ENCODE peak calls at places on chromosomes 7 and 10, in eight cellular contexts. One of them, this sample, is unnamed.

GRCh38 chr10:72333111-72334012 is 21.4 kb downstream of the DNAJB12 start:
- DNase-seq in HCT116: no peak
- DNase-seq in GM12878: no peak
- DNase-seq in HepG2: no peak
- DNase-seq in HL-60: no peak
- DNase-seq in GM23338: no peak
- DNase-seq in K562: no peak
- DNase-seq in SK-N-SH: no peak
- DNase-seq in this sample: no peak

GRCh38 chr10:110840923-110841428 is 30.8 kb upstream of the PDCD4 start:
- DNase-seq in HL-60: no peak
- DNase-seq in GM23338: no peak
- DNase-seq in GM12878: no peak
- DNase-seq in K562: no peak
- DNase-seq in HepG2: no peak
- DNase-seq in HCT116: no peak
- DNase-seq in SK-N-SH: no peak
- DNase-seq in this sample: no peak

GRCh38 chr7:101972627-101973026 is 155.2 kb downstream of the CUX1 start:
- DNase-seq in GM23338: no peak
- DNase-seq in GM12878: no peak
- DNase-seq in HepG2: no peak
- DNase-seq in SK-N-SH: no peak
- DNase-seq in HCT116: no peak
- DNase-seq in HL-60: no peak
- DNase-seq in K562: no peak
- DNase-seq in this sample: no peak

GRCh38 chr10:96578022-96578421 is 8.8 kb downstream of the TM9SF3 start:
- DNase-seq in HL-60: no peak
- DNase-seq in SK-N-SH: no peak
- DNase-seq in HepG2: no peak
- DNase-seq in HCT116: no peak
- DNase-seq in K562: no peak
- DNase-seq in GM12878: no peak
- DNase-seq in GM23338: no peak
- DNase-seq in this sample: no peak

GRCh38 chr7:47669178-47669878 is 87.4 kb upstream of the TNS3 start:
- DNase-seq in K562: peak
- DNase-seq in HL-60: peak
- DNase-seq in SK-N-SH: no peak
- DNase-seq in HCT116: no peak
- DNase-seq in HepG2: peak
- DNase-seq in GM23338: no peak
- DNase-seq in GM12878: peak
- DNase-seq in this sample: no peak

GRCh38 chr7:37287093-37287492 is 161.6 kb downstream of the ELMO1 start:
- DNase-seq in HL-60: no peak
- DNase-seq in HCT116: no peak
- DNase-seq in HepG2: no peak
- DNase-seq in GM12878: no peak
- DNase-seq in GM23338: no peak
- DNase-seq in K562: no peak
- DNase-seq in SK-N-SH: peak
- DNase-seq in this sample: no peak

GRCh38 chr7:55534262-55534915 is 37.9 kb downstream of the VOPP1 start:
- DNase-seq in HCT116: no peak
- DNase-seq in GM12878: peak
- DNase-seq in GM23338: no peak
- DNase-seq in HepG2: peak
- DNase-seq in HL-60: peak
- DNase-seq in K562: no peak
- DNase-seq in SK-N-SH: no peak
- DNase-seq in this sample: no peak

GRCh38 chr7:128103498-128104108 is 72.4 kb upstream of the LRRC4 start:
- DNase-seq in GM12878: no peak
- DNase-seq in HepG2: peak
- DNase-seq in SK-N-SH: peak
- DNase-seq in HL-60: peak
- DNase-seq in HCT116: no peak
- DNase-seq in K562: no peak
- DNase-seq in GM23338: peak
- DNase-seq in this sample: no peak

GRCh38 chr7:104096683-104097082 is 107.2 kb upstream of the RELN start:
- DNase-seq in GM23338: peak
- DNase-seq in HepG2: peak
- DNase-seq in K562: peak
- DNase-seq in SK-N-SH: no peak
- DNase-seq in GM12878: no peak
- DNase-seq in HCT116: peak
- DNase-seq in HL-60: no peak
- DNase-seq in this sample: no peak

GRCh38 chr10:15719899-15720634 is at the start of gene ITGA8:
- DNase-seq in HCT116: no peak
- DNase-seq in SK-N-SH: peak
- DNase-seq in HepG2: no peak
- DNase-seq in GM23338: peak
- DNase-seq in HL-60: no peak
- DNase-seq in GM12878: no peak
- DNase-seq in K562: no peak
- DNase-seq in this sample: no peak

GRCh38 chr10:30432631-30433285 is 1.2 kb upstream of the MAP3K8 start:
- DNase-seq in SK-N-SH: no peak
- DNase-seq in GM12878: no peak
- DNase-seq in HepG2: no peak
- DNase-seq in HL-60: no peak
- DNase-seq in GM23338: peak
- DNase-seq in K562: peak
- DNase-seq in HCT116: peak
- DNase-seq in this sample: no peak

GRCh38 chr10:118926018-118926417 is 103.5 kb upstream of the NANOS1 start:
- DNase-seq in K562: no peak
- DNase-seq in HCT116: no peak
- DNase-seq in HepG2: no peak
- DNase-seq in SK-N-SH: no peak
- DNase-seq in GM23338: no peak
- DNase-seq in HL-60: no peak
- DNase-seq in GM12878: no peak
- DNase-seq in this sample: no peak

GRCh38 chr10:129865413-129865812 is 98.7 kb downstream of the EBF3 start:
- DNase-seq in SK-N-SH: no peak
- DNase-seq in HCT116: no peak
- DNase-seq in GM12878: no peak
- DNase-seq in HepG2: no peak
- DNase-seq in GM23338: no peak
- DNase-seq in HL-60: no peak
- DNase-seq in K562: no peak
- DNase-seq in this sample: no peak

DNA sequence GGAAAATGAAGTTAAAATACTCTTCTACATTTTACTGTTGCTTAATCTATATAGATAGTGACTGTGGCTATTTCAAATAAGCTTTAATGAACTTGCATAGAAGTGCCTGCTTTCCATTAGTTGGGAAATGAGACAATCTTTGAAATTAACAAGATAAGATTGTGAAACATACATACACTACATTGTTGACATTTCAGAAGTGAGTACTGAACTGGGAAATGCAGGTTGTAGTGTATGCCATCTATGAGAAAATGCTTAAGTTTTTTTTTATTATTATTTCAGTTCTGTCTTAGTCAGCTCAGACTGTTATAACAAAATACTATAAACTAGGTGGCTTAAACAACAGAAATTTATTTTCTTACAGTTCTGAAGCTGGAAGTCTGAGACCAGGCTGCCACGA is 49.6 kb upstream of the CSTF2T start:
- DNase-seq in GM12878: no peak
- DNase-seq in GM23338: no peak
- DNase-seq in SK-N-SH: no peak
- DNase-seq in HepG2: no peak
- DNase-seq in HL-60: no peak
- DNase-seq in K562: no peak
- DNase-seq in HCT116: no peak
- DNase-seq in this sample: no peak
- TF ChIP-seq CTCF in GM12878: no peak
- TF ChIP-seq CTCF in GM23338: no peak
- TF ChIP-seq CTCF in SK-N-SH: no peak
- TF ChIP-seq CTCF in HepG2: no peak
- TF ChIP-seq CTCF in HL-60: no peak
- TF ChIP-seq CTCF in K562: no peak
- TF ChIP-seq CTCF in HCT116: no peak
- TF ChIP-seq CTCF in this sample: no peak

GRCh38 chr7:84085147-84085546 is 109.4 kb downstream of the SEMA3A start:
- DNase-seq in HepG2: peak
- DNase-seq in GM23338: no peak
- DNase-seq in K562: no peak
- DNase-seq in HL-60: no peak
- DNase-seq in HCT116: no peak
- DNase-seq in GM12878: no peak
- DNase-seq in SK-N-SH: no peak
- DNase-seq in this sample: no peak

GRCh38 chr7:84088669-84089278 is 105.8 kb downstream of the SEMA3A start:
- DNase-seq in GM23338: no peak
- DNase-seq in HL-60: no peak
- DNase-seq in K562: no peak
- DNase-seq in HCT116: no peak
- DNase-seq in HepG2: no peak
- DNase-seq in SK-N-SH: no peak
- DNase-seq in GM12878: no peak
- DNase-seq in this sample: no peak

GRCh38 chr7:84078415-84078814 is 116.2 kb downstream of the SEMA3A start:
- DNase-seq in GM12878: no peak
- DNase-seq in HCT116: no peak
- DNase-seq in HL-60: no peak
- DNase-seq in GM23338: no peak
- DNase-seq in HepG2: no peak
- DNase-seq in K562: no peak
- DNase-seq in SK-N-SH: no peak
- DNase-seq in this sample: no peak

GRCh38 chr7:84081973-84082522 is 112.5 kb downstream of the SEMA3A start:
- DNase-seq in GM12878: no peak
- DNase-seq in K562: no peak
- DNase-seq in HL-60: no peak
- DNase-seq in GM23338: no peak
- DNase-seq in HepG2: no peak
- DNase-seq in SK-N-SH: no peak
- DNase-seq in HCT116: no peak
- DNase-seq in this sample: no peak

DNA sequence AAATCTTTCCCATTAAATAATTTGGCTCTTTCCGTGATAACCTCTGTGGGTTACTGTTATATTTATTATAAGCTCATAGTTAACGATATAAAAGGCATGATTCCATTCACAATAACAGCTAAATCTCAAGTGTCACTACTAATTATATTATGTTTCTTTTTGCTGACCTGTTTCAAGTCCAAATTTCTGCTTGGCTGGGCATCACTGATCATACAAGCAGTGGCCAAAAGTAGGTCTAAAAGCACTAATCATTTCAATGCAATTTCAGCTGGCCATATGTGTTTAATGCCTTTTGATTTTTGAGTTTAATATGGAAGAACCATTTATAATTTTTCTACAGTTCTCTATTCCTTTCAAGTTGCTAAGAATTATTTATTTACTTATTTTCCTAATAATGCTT is 110.7 kb downstream of the SEMA3A start:
- DNase-seq in GM23338: no peak
- DNase-seq in HCT116: no peak
- DNase-seq in HepG2: no peak
- DNase-seq in K562: no peak
- DNase-seq in SK-N-SH: no peak
- DNase-seq in HL-60: no peak
- DNase-seq in GM12878: no peak
- DNase-seq in this sample: no peak
- TF ChIP-seq REST in GM23338: no peak
- TF ChIP-seq REST in HCT116: no peak
- TF ChIP-seq REST in HepG2: no peak
- TF ChIP-seq REST in K562: no peak
- TF ChIP-seq REST in SK-N-SH: no peak
- TF ChIP-seq REST in HL-60: no peak
- TF ChIP-seq REST in GM12878: no peak
- TF ChIP-seq REST in this sample: no peak

DNA sequence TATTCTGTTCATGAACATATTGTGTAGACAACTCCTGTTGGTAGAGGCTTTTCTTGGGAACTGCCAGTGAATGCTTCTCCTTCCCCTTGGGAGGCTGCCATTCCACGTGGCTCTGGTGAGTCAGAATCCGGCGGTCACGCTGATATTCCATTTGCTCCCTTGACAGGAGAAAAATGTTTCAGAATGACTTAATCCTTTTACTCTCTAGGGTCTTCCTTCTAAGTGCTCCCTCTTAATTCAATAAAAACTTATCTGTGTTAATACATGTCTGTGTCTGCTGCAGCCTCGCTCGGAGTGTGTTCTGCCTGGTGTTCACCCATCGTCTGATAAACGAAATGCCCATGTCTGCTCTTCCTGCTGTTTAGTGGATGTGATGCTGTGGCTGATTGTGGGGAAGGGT is 278.6 kb downstream of the ARHGAP12 start:
- DNase-seq in HCT116: no peak
- DNase-seq in K562: no peak
- DNase-seq in HL-60: no peak
- DNase-seq in GM12878: no peak
- DNase-seq in HepG2: no peak
- DNase-seq in GM23338: no peak
- DNase-seq in SK-N-SH: peak
- DNase-seq in this sample: no peak
- TF ChIP-seq POLR2AphosphoS5 in HCT116: no peak
- TF ChIP-seq POLR2AphosphoS5 in K562: no peak
- TF ChIP-seq POLR2AphosphoS5 in HL-60: no peak
- TF ChIP-seq POLR2AphosphoS5 in GM12878: no peak
- TF ChIP-seq POLR2AphosphoS5 in HepG2: no peak
- TF ChIP-seq POLR2AphosphoS5 in GM23338: no peak
- TF ChIP-seq POLR2AphosphoS5 in SK-N-SH: peak
- TF ChIP-seq POLR2AphosphoS5 in this sample: no peak

GRCh38 chr7:78764571-78764970 is 688.9 kb downstream of the MAGI2 start:
- DNase-seq in HepG2: no peak
- DNase-seq in K562: no peak
- DNase-seq in GM12878: no peak
- DNase-seq in HL-60: no peak
- DNase-seq in GM23338: no peak
- DNase-seq in HCT116: no peak
- DNase-seq in SK-N-SH: no peak
- DNase-seq in this sample: no peak

GRCh38 chr7:78770422-78771410 is 682.8 kb downstream of the MAGI2 start:
- DNase-seq in HCT116: no peak
- DNase-seq in HL-60: no peak
- DNase-seq in K562: no peak
- DNase-seq in HepG2: no peak
- DNase-seq in SK-N-SH: peak
- DNase-seq in GM23338: peak
- DNase-seq in GM12878: no peak
- DNase-seq in this sample: no peak

GRCh38 chr7:78765985-78766729 is 687.3 kb downstream of the MAGI2 start:
- DNase-seq in HL-60: no peak
- DNase-seq in K562: no peak
- DNase-seq in SK-N-SH: no peak
- DNase-seq in GM23338: no peak
- DNase-seq in GM12878: no peak
- DNase-seq in HepG2: no peak
- DNase-seq in HCT116: no peak
- DNase-seq in this sample: no peak

GRCh38 chr7:78769551-78770101 is 683.8 kb downstream of the MAGI2 start:
- DNase-seq in HCT116: no peak
- DNase-seq in GM23338: no peak
- DNase-seq in HepG2: no peak
- DNase-seq in SK-N-SH: peak
- DNase-seq in K562: no peak
- DNase-seq in GM12878: peak
- DNase-seq in HL-60: no peak
- DNase-seq in this sample: no peak

GRCh38 chr7:78768859-78769258 is 684.6 kb downstream of the MAGI2 start:
- DNase-seq in HL-60: no peak
- DNase-seq in HepG2: no peak
- DNase-seq in GM12878: no peak
- DNase-seq in K562: no peak
- DNase-seq in GM23338: peak
- DNase-seq in SK-N-SH: peak
- DNase-seq in HCT116: no peak
- DNase-seq in this sample: no peak
- TF ChIP-seq CTCF in HL-60: no peak
- TF ChIP-seq CTCF in HepG2: no peak
- TF ChIP-seq CTCF in GM12878: no peak
- TF ChIP-seq CTCF in K562: no peak
- TF ChIP-seq CTCF in GM23338: peak
- TF ChIP-seq CTCF in SK-N-SH: no peak
- TF ChIP-seq CTCF in HCT116: no peak
- TF ChIP-seq CTCF in this sample: no peak

This sample was measured in Panc1.